ENCODE peak calls at places on chromosomes 6 and 20, in seven cellular contexts. E, N, S, K, B, I and D are unnamed samples.

GRCh38 chr6:26211963-26212362 is 124.7 kb downstream of the HFE start:
- DNase-seq in N (no peak), I (no peak), S (no peak), E (no peak), B (no peak), K (no peak), D (no peak)

GRCh38 chr20:52972190-52972937 is at the start of gene TSHZ2:
- DNase-seq in I (peak), K (no peak), B (peak), E (no peak), S (no peak), N (no peak), D (peak)

GRCh38 chr6:11609324-11610071 is 71.9 kb downstream of the TMEM170B start:
- DNase-seq in E (no peak), K (peak), N (peak), S (no peak), B (no peak), I (no peak), D (no peak)

GRCh38 chr20:3349786-3350185 is 57.7 kb downstream of the DNAAF9 start:
- DNase-seq in S (no peak), N (no peak), I (no peak), E (no peak), K (no peak), B (no peak), D (no peak)

GRCh38 chr6:87151786-87152527 is 3.4 kb upstream of the ZNF292 start:
- DNase-seq in K (peak), I (peak), B (peak), S (peak), N (peak), E (no peak), D (peak)

GRCh38 chr20:38985603-38986170 is 23.5 kb downstream of the DHX35 start:
- DNase-seq in E (no peak), K (peak), S (no peak), I (no peak), N (peak), B (no peak), D (no peak)

GRCh38 chr6:42505377-42505702 is 53.6 kb upstream of the TRERF1 start:
- DNase-seq in S (no peak), B (no peak), N (peak), I (no peak), E (no peak), K (peak), D (no peak)

GRCh38 chr6:143279385-143279784 is 171.1 kb downstream of the ADAT2 start:
- DNase-seq in S (no peak), E (peak), I (no peak), B (no peak), N (no peak), K (peak), D (no peak)

GRCh38 chr20:35506872-35507638 is 22.4 kb downstream of the C20orf173 start:
- DNase-seq in E (no peak), N (peak), K (no peak), I (no peak), B (no peak), S (no peak), D (no peak)

GRCh38 chr20:7459123-7459522 is 481.1 kb downstream of the HAO1 start:
- DNase-seq in K (peak), I (no peak), N (no peak), S (no peak), E (no peak), B (no peak), D (no peak)

GRCh38 chr6:168032383-168032760 is 34.9 kb downstream of the KIF25 start:
- DNase-seq in I (no peak), N (peak), S (no peak), E (no peak), B (no peak), K (no peak), D (no peak)

GRCh38 chr6:143194095-143194589 is 133.5 kb downstream of the AIG1 start:
- DNase-seq in E (no peak), S (no peak), K (no peak), N (no peak), B (no peak), I (no peak), D (no peak)